ENCODE peak calls at places on chromosomes 1 and 21, in six cellular contexts. W, A, S, O, L and K are unnamed samples.

GRCh38 chr1:161499099-161500078 is 5.9 kb upstream of the FCGR2A start:
- DNase-seq in W (no peak), A (no peak), O (no peak), S (no peak), L (peak; percentile 20), K (no peak)

GRCh38 chr1:206041640-206042039 is 11.3 kb upstream of the RHEX start:
- DNase-seq in O (no peak), W (no peak), L (no peak), S (no peak), A (no peak), K (no peak)

GRCh38 chr1:240244968-240245628 is 153.4 kb downstream of the FMN2 start:
- DNase-seq in L (no peak), S (no peak), W (no peak), A (no peak), O (no peak), K (no peak)

GRCh38 chr1:1943834-1944570 is 24.9 kb upstream of the TMEM52 start:
- DNase-seq in A (peak; percentile 83), W (peak; percentile 79), L (no peak), O (peak; percentile 61), S (no peak), K (peak; percentile 67)

GRCh38 chr1:26999440-26999987 is 6.0 kb downstream of the TRNP1 start:
- DNase-seq in W (no peak), L (no peak), A (no peak), S (peak; percentile 94), O (peak; percentile 77), K (no peak)

GRCh38 chr1:177338376-177338775 is 167.6 kb downstream of the BRINP2 start:
- DNase-seq in L (no peak), A (no peak), S (no peak), O (no peak), W (no peak), K (no peak)

GRCh38 chr1:72937905-72938304 is 655.6 kb upstream of the NEGR1 start:
- DNase-seq in O (no peak), S (no peak), L (no peak), W (no peak), A (no peak), K (no peak)

GRCh38 chr1:159054427-159054826 is 22.1 kb downstream of the AIM2 start:
- DNase-seq in L (no peak), O (no peak), W (no peak), S (no peak), A (no peak), K (no peak)

GRCh38 chr1:94105957-94106529 is 14.9 kb downstream of the ABCA4 start:
- DNase-seq in L (no peak), S (no peak), W (peak; percentile 25), A (no peak), O (no peak), K (no peak)

GRCh38 chr1:71190843-71191242 is 110.0 kb upstream of the ZRANB2 start:
- DNase-seq in O (no peak), L (no peak), W (no peak), A (no peak), S (no peak), K (no peak)

GRCh38 chr1:33985166-33985565 is 121.3 kb downstream of the HMGB4 start:
- DNase-seq in W (no peak), O (no peak), S (no peak), A (no peak), L (no peak), K (no peak)

GRCh38 chr1:33654267-33654832 is 181.9 kb downstream of the ZSCAN20 start:
- DNase-seq in S (no peak), L (no peak), O (no peak), A (no peak), W (no peak), K (no peak)

GRCh38 chr1:226051356-226051755 is 11.2 kb upstream of the H3-3A start:
- DNase-seq in L (no peak), W (no peak), A (no peak), S (no peak), O (no peak), K (no peak)

GRCh38 chr1:192260076-192260475 is 56.7 kb upstream of the RGS21 start:
- DNase-seq in S (no peak), O (no peak), A (no peak), L (no peak), W (no peak), K (no peak)

GRCh38 chr1:166910396-166910994 is 34.4 kb upstream of the TADA1 start:
- DNase-seq in S (peak; percentile 38), A (peak; percentile 90), O (peak; percentile 80), L (peak; percentile 70), W (peak; percentile 56), K (peak; percentile 41)

GRCh38 chr1:31811605-31812004 is 4.2 kb downstream of the SPOCD1 start:
- DNase-seq in W (no peak), S (no peak), L (no peak), A (peak; percentile 63), O (peak; percentile 35), K (no peak)

GRCh38 chr1:6519935-6520621 is 28.6 kb upstream of the PLEKHG5 start:
- DNase-seq in S (peak; percentile 86), A (no peak), L (no peak), O (no peak), W (no peak), K (no peak)

DNA sequence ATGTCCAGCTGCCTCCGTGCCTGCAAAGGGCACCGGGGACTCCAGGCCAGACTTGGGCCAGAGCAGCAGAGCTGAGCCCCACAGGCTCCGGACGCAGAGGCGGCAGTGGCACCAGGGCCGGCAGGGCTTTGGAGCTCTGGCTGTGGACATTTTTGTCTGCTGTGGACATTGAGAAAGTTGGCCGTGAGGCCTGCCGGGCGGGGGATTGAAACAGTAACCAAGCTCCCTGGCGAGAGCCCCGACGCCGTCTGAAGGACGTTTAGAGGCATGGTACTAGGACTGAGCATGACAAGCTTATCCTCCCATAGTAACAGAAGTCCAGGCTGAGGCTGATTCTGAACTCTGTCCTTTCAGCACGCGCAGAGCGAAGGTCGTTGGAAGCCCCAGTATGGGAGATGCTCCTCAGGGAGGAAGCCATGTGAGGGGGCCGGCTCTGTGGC is 323.8 kb downstream of the AMY1C start:
- DNase-seq in L (no peak), O (no peak), A (no peak), W (no peak), S (no peak), K (no peak)
- TF ChIP-seq TAF1 in L (no peak), O (no peak), A (no peak), W (no peak), S (no peak), K (no peak)

DNA sequence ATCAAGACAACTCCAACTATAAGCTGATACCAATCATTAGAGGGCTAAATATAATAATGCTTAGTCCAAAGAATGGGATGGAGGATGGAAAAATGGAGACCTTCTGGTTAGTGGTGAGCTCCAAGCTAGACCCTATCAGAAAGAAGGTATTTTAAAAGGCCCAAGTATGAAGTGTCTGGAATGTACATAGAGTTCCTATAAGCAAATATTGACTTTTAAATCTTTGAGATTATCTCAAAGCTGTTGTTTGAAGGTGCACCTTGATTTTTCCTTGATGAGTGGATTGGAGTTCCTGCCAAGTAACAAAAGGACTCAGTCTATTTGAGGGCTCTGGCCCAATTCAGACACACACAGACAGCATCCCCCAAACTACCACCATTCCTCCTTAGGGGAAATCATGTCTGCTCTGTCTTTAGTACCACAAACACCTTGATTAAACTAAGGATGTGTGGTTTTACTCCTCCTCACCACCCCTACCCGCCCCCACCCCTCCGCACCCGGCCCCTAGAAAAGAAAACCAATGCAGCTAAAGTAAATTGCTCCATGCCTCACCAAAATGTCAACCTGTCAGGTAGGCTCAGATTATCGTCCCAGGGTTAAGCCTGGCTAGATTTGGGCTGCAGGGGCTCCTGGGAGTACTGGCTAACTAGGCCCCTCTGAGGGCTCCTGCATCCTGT is 59.3 kb downstream of the CDC7 start:
- DNase-seq in S (no peak), O (no peak), L (no peak), W (no peak), A (no peak), K (no peak)
- TF ChIP-seq POLR2AphosphoS5 in S (no peak), O (no peak), L (no peak), W (no peak), A (no peak), K (no peak)

GRCh38 chr1:35557611-35558373 is at the start of gene NCDN:
- DNase-seq in L (peak; percentile 85), O (peak; percentile 94), W (peak; percentile 97), S (peak; percentile 95), A (peak; percentile 98), K (peak; percentile 97)
- TF ChIP-seq POLR2A in L (peak; percentile 93), O (peak; percentile 38), W (peak; percentile 86), S (no peak), A (peak; percentile 78), K (peak; percentile 94)

GRCh38 chr1:18069903-18070302 is 37.7 kb upstream of the IGSF21 start:
- DNase-seq in L (no peak), O (no peak), A (no peak), S (no peak), W (no peak), K (no peak)
- TF ChIP-seq TAF1 in L (no peak), O (no peak), A (no peak), S (no peak), W (no peak), K (no peak)

DNA sequence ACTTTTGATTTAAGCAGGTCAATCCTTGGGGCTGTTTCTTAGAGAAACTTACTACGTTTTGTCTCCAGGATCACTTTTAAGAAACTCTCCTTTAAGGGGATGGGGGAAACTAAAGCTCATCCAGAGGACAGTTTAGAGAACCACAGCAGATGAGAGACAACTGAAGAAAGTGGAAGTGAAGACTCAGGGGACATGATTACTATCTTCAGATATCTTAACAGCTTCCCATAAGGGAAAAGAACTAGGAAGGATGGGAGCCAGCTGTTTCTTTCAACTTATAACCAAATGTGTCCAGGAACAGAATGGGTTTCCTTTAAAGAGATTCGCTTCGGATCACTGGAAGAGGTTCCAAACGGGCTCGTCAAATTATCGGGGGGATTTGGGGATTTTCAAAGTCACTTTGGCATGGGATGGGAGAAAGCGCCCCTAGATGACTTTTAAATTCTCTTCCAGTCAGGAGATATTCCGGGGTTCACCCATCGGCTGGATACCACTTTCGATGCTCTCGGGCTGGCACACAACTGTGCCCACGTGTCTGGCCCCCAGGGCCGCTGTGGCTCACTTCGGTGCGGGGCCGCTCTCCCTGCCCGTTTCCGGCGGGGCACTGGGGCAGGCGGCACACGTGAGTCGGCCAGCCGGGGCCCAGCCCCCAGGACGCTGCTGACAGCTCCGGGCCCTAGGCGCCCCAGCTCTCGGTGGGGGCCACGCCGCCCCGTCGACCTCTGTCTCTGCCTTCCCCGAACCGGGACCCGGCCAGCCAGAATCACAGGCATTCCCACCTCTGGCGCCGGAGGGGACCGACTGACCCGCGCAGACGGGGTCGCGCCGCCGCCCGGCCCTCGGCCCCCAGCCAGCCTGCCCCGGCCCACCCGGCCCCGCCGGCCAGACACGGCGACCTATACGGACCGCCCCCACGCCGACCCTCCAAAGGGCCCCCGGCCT is 1.0 kb downstream of the SCMH1 start:
- DNase-seq in L (no peak), W (peak; percentile 63), A (no peak), S (no peak), O (peak; percentile 37), K (peak; percentile 48)
- TF ChIP-seq POLR2AphosphoS5 in L (no peak), W (no peak), A (no peak), S (no peak), O (no peak), K (no peak)

GRCh38 chr21:33360281-33360680 is 35.5 kb downstream of the IFNAR1 start:
- DNase-seq in A (no peak), S (no peak), L (no peak), O (no peak), W (no peak), K (no peak)

GRCh38 chr21:33360871-33361602 is 36.3 kb downstream of the IFNAR1 start:
- DNase-seq in A (peak; percentile 88), L (peak; percentile 78), S (peak; percentile 65), O (peak; percentile 50), W (peak; percentile 39), K (peak; percentile 49)

GRCh38 chr21:33359446-33359845 is 34.7 kb downstream of the IFNAR1 start:
- DNase-seq in O (no peak), A (no peak), L (no peak), W (no peak), S (no peak), K (no peak)

GRCh38 chr21:33364830-33365229 is 38.4 kb upstream of the IFNGR2 start:
- DNase-seq in W (no peak), A (no peak), S (no peak), L (no peak), O (no peak), K (no peak)

GRCh38 chr21:33362044-33362555 is 37.3 kb downstream of the IFNAR1 start:
- DNase-seq in L (no peak), S (peak; percentile 56), O (no peak), W (no peak), A (no peak), K (no peak)
- TF ChIP-seq POLR2A in L (peak; percentile 86), S (peak; percentile 94), O (no peak), W (peak; percentile 99), A (peak; percentile 73), K (peak; percentile 98)